ENCODE peak calls at places on chromosomes 11 and 22, in ten cellular contexts. W is ovary, K is uterus, M is NB4, T is A549, H is lower leg skin, O is prostate gland, R is tibial nerve, I is stomach, E is IMR-90. S is an unnamed sample.

GRCh38 chr22:50610041-50610451 is 9.5 kb downstream of the MAPK8IP2 start:
- DNase-seq in W (no peak), K (no peak), M (no peak), T (no peak), H (no peak), O (no peak), R (no peak), I (no peak), E (no peak), S (no peak)

GRCh38 chr22:25420471-25420924 is 144.0 kb upstream of the GRK3 start:
- DNase-seq in W (no peak), K (no peak), M (peak), T (no peak), H (no peak), O (no peak), R (no peak), I (no peak), E (no peak), S (no peak)

GRCh38 chr11:121352301-121352891 is 59.8 kb downstream of the SC5D start:
- DNase-seq in W (no peak), K (no peak), M (no peak), T (no peak), H (no peak), O (peak), R (no peak), I (no peak), E (no peak), S (no peak)

GRCh38 chr11:46438211-46438610 is 46.6 kb upstream of the CHRM4 start:
- DNase-seq in W (no peak), K (no peak), M (no peak), T (no peak), H (no peak), O (no peak), R (no peak), I (no peak), E (no peak), S (no peak)

GRCh38 chr11:86202013-86202336 is 42.6 kb upstream of the EED start:
- DNase-seq in W (no peak), K (no peak), M (peak), T (no peak), H (no peak), O (no peak), R (no peak), I (no peak), E (no peak), S (no peak)

GRCh38 chr11:2806351-2807058 is 79.1 kb downstream of the CDKN1C start:
- DNase-seq in W (peak), K (peak), M (no peak), T (no peak), H (peak), O (no peak), R (peak), I (peak), E (no peak), S (peak)

GRCh38 chr11:96486890-96487633 is 97.2 kb downstream of the JRKL start:
- DNase-seq in W (no peak), K (no peak), M (no peak), T (peak), H (no peak), O (peak), R (no peak), I (peak), E (peak), S (peak)

GRCh38 chr22:23058481-23059336 is 11.6 kb upstream of the GNAZ start:
- DNase-seq in W (no peak), K (no peak), M (no peak), T (no peak), H (peak), O (no peak), R (no peak), I (peak), E (no peak), S (peak)

GRCh38 chr22:46122980-46123693 is 27.2 kb upstream of the PPARA start:
- DNase-seq in W (no peak), K (peak), M (peak), T (no peak), H (no peak), O (no peak), R (no peak), I (no peak), E (no peak), S (no peak)

GRCh38 chr11:122308286-122308685 is 192.3 kb upstream of the BLID start:
- DNase-seq in W (no peak), K (no peak), M (no peak), T (no peak), H (no peak), O (no peak), R (no peak), I (no peak), E (no peak), S (no peak)

GRCh38 chr11:126405374-126405773 is 49.9 kb downstream of the ST3GAL4 start:
- DNase-seq in W (no peak), K (no peak), M (no peak), T (no peak), H (no peak), O (no peak), R (no peak), I (peak), E (no peak), S (no peak)

GRCh38 chr11:72293910-72294533 is 50.0 kb upstream of the PHOX2A start:
- DNase-seq in W (no peak), K (no peak), M (no peak), T (no peak), H (peak), O (no peak), R (no peak), I (peak), E (no peak), S (no peak)

GRCh38 chr22:42862045-42862734 is 5.1 kb upstream of the ARFGAP3 start:
- DNase-seq in W (no peak), K (no peak), M (no peak), T (peak), H (no peak), O (peak), R (no peak), I (no peak), E (peak), S (no peak)

GRCh38 chr22:42866100-42866499 is 9.0 kb upstream of the ARFGAP3 start:
- DNase-seq in W (no peak), K (no peak), M (no peak), T (no peak), H (no peak), O (no peak), R (no peak), I (no peak), E (no peak), S (no peak)

GRCh38 chr22:42868751-42869251 is 11.7 kb upstream of the ARFGAP3 start:
- DNase-seq in W (no peak), K (no peak), M (no peak), T (no peak), H (no peak), O (peak), R (no peak), I (peak), E (peak), S (peak)

GRCh38 chr22:42865536-42865935 is 8.5 kb upstream of the ARFGAP3 start:
- DNase-seq in W (no peak), K (no peak), M (no peak), T (no peak), H (no peak), O (no peak), R (no peak), I (no peak), E (no peak), S (no peak)

DNA sequence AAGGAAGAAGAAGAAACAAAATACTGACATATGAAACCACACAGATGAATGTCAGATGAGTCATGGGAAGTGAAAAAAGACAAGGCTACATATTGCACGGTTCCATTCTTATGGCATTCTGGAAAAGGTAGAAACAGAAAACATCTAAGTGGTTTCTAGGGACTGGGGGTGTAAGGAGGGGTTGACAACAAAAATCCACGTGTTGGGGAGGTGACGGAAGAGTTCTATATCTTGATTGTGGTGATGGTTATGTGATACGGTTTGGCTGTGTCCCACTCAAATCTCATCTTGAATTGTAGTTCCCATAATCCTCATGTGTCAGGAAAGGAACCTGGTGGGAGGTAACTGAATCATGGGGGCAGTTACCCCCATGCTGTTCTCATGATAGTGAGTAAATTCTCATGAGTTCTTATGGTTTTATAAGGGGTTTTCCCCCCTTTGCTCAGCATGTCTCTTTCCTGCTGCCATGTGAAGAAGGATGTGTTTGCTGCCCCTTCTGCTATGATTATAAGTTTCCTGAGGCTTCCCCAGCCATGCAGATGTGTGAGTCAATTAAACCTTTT is 6.4 kb upstream of the ARFGAP3 start:
- DNase-seq in W (no peak), K (no peak), M (peak), T (peak), H (no peak), O (no peak), R (no peak), I (no peak), E (peak), S (no peak)
- TF ChIP-seq POLR2A in W (no peak), K (no peak), M (no peak), T (no peak), H (no peak), O (no peak), R (no peak), I (no peak), E (no peak), S (no peak)

GRCh38 chr22:31177420-31178162 is 17.6 kb downstream of the RNF185 start:
- DNase-seq in W (no peak), K (no peak), M (no peak), T (peak), H (no peak), O (peak), R (no peak), I (no peak), E (peak), S (no peak)
- TF ChIP-seq CTCF in W (no peak), K (no peak), M (no peak), T (no peak), H (no peak), O (peak), R (no peak), I (no peak), E (peak), S (no peak)

DNA sequence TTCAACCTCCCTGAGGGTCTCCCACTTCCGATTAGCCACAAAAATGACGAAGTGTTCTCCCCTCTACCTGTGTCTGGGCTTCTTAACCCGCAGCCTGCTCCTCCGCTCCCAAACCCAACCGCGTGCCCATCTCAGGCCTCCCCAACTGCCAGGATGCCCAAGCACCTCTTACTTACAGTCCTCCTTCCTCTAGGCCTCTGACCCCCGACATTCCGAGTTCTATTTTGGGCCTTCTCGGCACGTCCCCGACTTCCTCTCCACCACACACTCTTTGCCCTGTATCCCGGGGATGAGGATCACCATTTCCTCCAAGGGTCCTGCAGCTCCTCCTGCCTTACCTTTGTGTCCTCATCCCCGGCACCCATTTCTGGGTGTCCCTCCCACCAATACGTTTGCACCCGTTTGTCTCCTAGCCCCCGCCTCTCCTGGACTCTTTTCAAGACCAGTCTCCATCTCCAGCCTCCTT is 388 bp upstream of the MUS81 start:
- DNase-seq in W (no peak), K (no peak), M (no peak), T (no peak), H (peak), O (no peak), R (no peak), I (no peak), E (no peak), S (no peak)
- TF ChIP-seq POLR2A in W (no peak), K (no peak), M (no peak), T (no peak), H (no peak), O (no peak), R (no peak), I (no peak), E (no peak), S (no peak)

GRCh38 chr22:38731703-38732161 is 24.1 kb downstream of the SUN2 start:
- DNase-seq in W (no peak), K (no peak), M (no peak), T (no peak), H (no peak), O (no peak), R (no peak), I (no peak), E (no peak), S (no peak)
- TF ChIP-seq CTCF in W (no peak), K (no peak), M (no peak), T (no peak), H (no peak), O (no peak), R (no peak), I (no peak), E (no peak), S (no peak)

DNA sequence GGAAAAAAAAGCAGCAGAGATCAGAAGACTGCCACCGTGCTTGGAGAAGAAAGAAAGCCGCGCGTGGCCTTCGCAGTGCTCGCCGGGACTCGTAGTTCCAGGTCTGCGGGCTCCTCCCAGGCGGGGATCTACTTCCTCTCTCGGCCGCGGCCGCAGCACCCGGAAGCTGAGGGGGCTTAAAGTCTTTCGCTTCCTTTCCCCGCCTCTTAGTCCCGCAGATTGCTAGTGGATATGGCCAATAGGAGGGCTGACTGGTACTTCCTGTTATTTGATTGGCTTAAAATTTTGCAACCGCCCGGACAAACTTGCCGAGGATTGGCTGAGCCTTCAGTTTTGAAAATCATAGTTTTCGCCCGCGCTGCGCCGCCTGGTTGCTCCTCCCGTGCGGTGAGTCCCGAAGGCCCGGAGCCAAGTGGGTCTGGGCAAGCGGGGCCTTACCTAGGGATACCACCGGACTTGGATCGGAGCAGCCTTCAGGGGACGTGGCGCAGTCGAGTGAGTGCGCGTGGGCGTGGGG is at the start of gene INCENP:
- DNase-seq in W (peak), K (peak), M (peak), T (peak), H (peak), O (peak), R (peak), I (peak), E (peak), S (peak)
- TF ChIP-seq POLR2A in W (no peak), K (no peak), M (peak), T (no peak), H (no peak), O (peak), R (no peak), I (no peak), E (peak), S (no peak)